ENCODE peak calls at places on chromosome 21, in five cellular contexts. D is H1, T is WTC11, X is endothelial cell of umbilical vein, C is K562. V is an unnamed sample.

GRCh38 chr21:32459972-32460371 is 47.5 kb downstream of the EVA1C start:
- DNase-seq in T (no peak), X (no peak), C (no peak), D (no peak), V (no peak)

GRCh38 chr21:30839304-30839703 is 9.7 kb upstream of the KRTAP7-1 start:
- DNase-seq in T (peak), C (peak), D (peak), X (no peak), V (no peak)

GRCh38 chr21:28771790-28772501 is 220.7 kb downstream of the LTN1 start:
- DNase-seq in D (no peak), T (no peak), C (no peak), X (no peak), V (no peak)

GRCh38 chr21:32329331-32329730 is 30.7 kb downstream of the MRAP start:
- DNase-seq in X (peak), D (no peak), C (no peak), T (no peak), V (no peak)

GRCh38 chr21:38993561-38993960 is 187.8 kb downstream of the ETS2 start:
- DNase-seq in D (no peak), C (no peak), T (no peak), X (peak), V (peak)

GRCh38 chr21:33259428-33259827 is 6.7 kb upstream of the IL10RB start:
- DNase-seq in X (no peak), D (no peak), T (no peak), C (no peak), V (no peak)

GRCh38 chr21:24118738-24119470 is 1488.4 kb downstream of the MRPL39 start:
- DNase-seq in T (no peak), X (no peak), C (no peak), D (no peak), V (no peak)

GRCh38 chr21:17435565-17436543 is 77.0 kb upstream of the CXADR start:
- DNase-seq in D (no peak), T (no peak), C (no peak), X (peak), V (peak)

GRCh38 chr21:28587748-28588147 is 404.9 kb downstream of the LTN1 start:
- DNase-seq in D (no peak), C (no peak), T (no peak), X (no peak), V (no peak)

GRCh38 chr21:39097335-39097861 is 85.9 kb downstream of the PSMG1 start:
- DNase-seq in X (peak), C (no peak), D (no peak), T (no peak), V (no peak)

GRCh38 chr21:40625991-40626390 is 221.0 kb downstream of the DSCAM start:
- DNase-seq in C (no peak), D (no peak), T (no peak), X (no peak), V (no peak)

GRCh38 chr21:34558960-34559631 is 47.1 kb upstream of the KCNE1 start:
- DNase-seq in D (no peak), C (no peak), X (no peak), T (no peak), V (no peak)

GRCh38 chr21:38319781-38320180 is 63.0 kb downstream of the KCNJ15 start:
- DNase-seq in C (no peak), D (no peak), T (no peak), X (no peak), V (no peak)

GRCh38 chr21:24014381-24014780 is 1592.9 kb downstream of the MRPL39 start:
- DNase-seq in X (no peak), T (no peak), C (no peak), D (no peak), V (no peak)

GRCh38 chr21:42495027-42495426 is 997 bp downstream of the RSPH1 start:
- DNase-seq in T (no peak), C (no peak), D (no peak), X (no peak), V (no peak)

GRCh38 chr21:42496120-42496838 is at the start of gene RSPH1:
- DNase-seq in X (peak), D (peak), T (peak), C (peak), V (peak)

GRCh38 chr21:42496839-42497202 is 797 bp upstream of the RSPH1 start:
- DNase-seq in T (peak), D (no peak), C (no peak), X (no peak), V (no peak)

GRCh38 chr21:42498012-42498411 is 2.0 kb upstream of the RSPH1 start:
- DNase-seq in D (no peak), C (no peak), X (no peak), T (no peak), V (no peak)

GRCh38 chr21:42495765-42496119 is 282 bp downstream of the RSPH1 start:
- DNase-seq in T (no peak), C (no peak), D (no peak), X (no peak), V (no peak)
- TF ChIP-seq JUN in T (no peak), C (no peak), D (no peak), X (no peak), V (no peak)

GRCh38 chr21:35563885-35564451 is 496.4 kb downstream of the SETD4 start:
- DNase-seq in T (no peak), X (no peak), D (no peak), C (no peak), V (no peak)
- TF ChIP-seq JUN in T (no peak), X (no peak), D (no peak), C (no peak), V (no peak)

GRCh38 chr21:45630876-45631275 is 12.6 kb upstream of the PCBP3 start:
- DNase-seq in X (no peak), C (no peak), D (no peak), T (no peak), V (no peak)

GRCh38 chr21:45632897-45633260 is 10.6 kb upstream of the PCBP3 start:
- DNase-seq in T (no peak), X (no peak), C (no peak), D (no peak), V (no peak)

GRCh38 chr21:45632165-45632896 is 11.2 kb upstream of the PCBP3 start:
- DNase-seq in D (no peak), C (no peak), T (no peak), X (no peak), V (no peak)

GRCh38 chr21:45630066-45630694 is 13.3 kb upstream of the PCBP3 start:
- DNase-seq in T (no peak), D (no peak), X (no peak), C (no peak), V (no peak)

DNA sequence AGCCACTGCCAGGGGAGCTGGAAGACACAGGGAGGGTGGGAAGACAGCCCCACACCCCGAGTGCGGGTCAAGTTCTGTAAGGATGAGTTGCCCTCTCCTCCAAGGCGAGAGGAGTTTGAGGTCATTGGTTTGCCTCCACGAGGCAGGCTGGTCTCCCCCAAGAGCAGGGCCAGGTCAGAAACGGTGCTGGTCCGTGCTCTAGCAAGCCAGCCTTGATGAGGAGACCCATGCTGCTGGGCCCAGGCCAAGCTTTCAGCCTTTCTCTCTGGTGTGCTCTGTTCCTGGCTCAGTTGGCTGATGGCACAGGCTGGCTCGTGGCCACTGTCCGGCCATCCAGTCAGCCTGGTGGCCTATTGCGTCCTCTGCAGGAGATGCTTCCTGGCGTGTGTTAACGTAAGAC is 12.0 kb upstream of the PCBP3 start:
- DNase-seq in D (no peak), C (no peak), T (no peak), X (no peak), V (no peak)
- TF ChIP-seq JUN in D (no peak), C (no peak), T (no peak), X (no peak), V (no peak)

DNA sequence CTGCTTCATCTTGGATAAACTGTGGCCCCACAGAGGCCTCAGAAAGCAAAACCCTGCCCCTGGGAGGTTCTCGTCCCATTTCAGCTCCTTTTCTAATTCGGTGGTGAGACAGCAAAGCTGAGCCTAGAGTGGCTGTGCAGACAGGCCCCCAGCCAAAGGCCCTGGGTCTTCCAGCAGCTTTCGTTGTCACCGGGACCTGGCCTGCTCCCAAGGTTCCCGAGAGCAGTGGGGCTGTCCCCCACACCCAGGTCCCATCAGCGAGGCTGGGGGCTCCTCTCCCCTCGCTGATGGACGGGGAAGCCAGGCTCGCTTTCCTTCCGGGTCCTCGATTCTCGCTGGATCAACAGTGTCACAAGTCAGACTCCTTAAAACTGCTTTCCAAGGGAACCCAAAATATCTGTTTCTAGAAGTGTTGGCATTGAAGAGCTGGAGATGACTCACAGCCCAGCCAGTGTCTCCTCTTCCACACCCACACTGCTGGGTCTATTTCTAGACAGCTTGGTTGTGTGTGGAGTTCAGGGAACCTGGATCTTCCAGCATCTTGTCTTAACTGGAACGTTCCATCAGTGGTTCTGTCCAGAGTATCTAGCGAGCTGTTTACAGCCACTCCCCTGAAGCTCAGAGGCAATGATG is 35.0 kb downstream of the RRP1 start:
- DNase-seq in T (no peak), C (peak), D (no peak), X (no peak), V (peak)
- TF ChIP-seq JUN in T (no peak), C (no peak), D (no peak), X (no peak), V (no peak)

GRCh38 chr21:14850394-14850793 is 214.4 kb downstream of the NRIP1 start:
- DNase-seq in T (no peak), X (no peak), C (no peak), D (no peak), V (no peak)
- TF ChIP-seq JUN in T (no peak), X (no peak), C (no peak), D (no peak), V (no peak)

DNA sequence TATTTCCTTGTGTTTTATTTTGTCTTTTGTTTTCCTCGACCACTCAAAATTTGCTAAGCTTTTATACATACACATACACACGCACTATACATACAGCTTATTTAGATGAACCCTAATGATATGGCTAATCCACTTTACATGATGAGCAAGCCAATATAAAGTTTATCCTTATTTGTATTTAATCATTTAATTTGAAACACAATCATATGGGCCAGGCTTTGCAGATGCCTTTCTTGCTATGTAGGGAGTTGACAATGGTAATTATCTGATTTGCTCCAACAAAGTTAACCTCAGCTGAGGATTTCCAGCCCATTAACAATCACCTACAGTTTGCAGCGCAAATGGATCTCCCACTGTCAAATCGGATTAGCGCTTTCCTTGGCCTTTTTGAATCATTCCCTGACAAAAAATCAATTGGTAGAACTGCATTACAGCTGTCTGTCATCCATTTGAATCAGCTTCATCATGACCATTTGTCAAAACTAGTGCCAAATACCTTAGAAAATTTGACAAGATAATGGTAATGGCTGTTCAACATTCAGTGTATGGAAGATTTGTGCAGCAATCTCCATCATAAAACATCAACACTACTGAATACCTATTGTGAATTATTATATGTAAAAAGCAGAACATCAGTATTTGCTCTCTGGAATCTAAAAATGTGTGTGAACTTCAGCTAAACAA is 352.6 kb downstream of the MRPL39 start:
- DNase-seq in C (no peak), X (no peak), D (no peak), T (no peak), V (no peak)
- TF ChIP-seq JUN in C (no peak), X (no peak), D (no peak), T (no peak), V (no peak)

DNA sequence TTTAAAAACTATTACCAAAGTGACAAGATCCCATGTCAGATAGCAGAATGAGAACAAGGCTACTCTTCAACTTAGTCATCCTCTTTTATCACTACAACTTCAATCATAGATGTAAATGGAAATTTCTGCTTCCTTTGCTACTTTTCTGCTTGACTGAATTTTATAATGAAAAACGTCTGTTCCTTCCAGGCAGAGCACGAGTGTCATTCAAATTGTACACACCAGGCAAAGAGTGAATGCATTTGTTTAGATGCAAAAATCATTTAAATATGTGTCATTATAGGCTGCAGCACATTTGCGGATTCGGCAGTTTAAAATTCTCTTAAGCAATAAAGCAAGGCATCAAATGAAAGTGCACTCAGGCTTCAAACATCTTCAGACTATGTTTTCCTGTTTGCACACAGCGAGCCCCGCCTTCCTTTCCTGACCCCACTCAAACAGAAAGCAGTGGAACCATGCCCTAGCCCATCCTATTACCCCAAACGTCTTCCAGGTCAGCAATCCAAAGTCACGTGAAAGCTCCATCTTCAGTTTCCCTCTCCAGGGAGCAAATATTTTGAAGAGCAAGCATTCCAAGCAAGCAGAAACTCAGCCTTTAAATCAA is 99.6 kb downstream of the APP start:
- DNase-seq in X (peak), D (no peak), T (no peak), C (no peak), V (no peak)
- TF ChIP-seq JUN in X (no peak), D (no peak), T (no peak), C (no peak), V (no peak)